ENCODE peak calls at places on chromosomes 13 and 19, in six cellular contexts. X is activated CD8-positive, alpha-beta memory T cell treated with anti-CD3 and anti-CD28 coated beads, Interleukin-2, amount 10 ng/mL, durations not matched to agents 7 days and 5 days; T is neural crest cell; K is NAMALWA; N is activated naive CD4-positive, alpha-beta T cell treated with Interleukin-2 at 50 U/mL for 16 hours; E is activated T-helper 2 cell treated with anti-CD3 and anti-CD28 coated beads, Interferon-gamma antibody, Interleukin-2, Interleukin-4, amounts not matched to agents 10 μg/mL and 5 μg/mL and 100 μg/mL, durations not matched to agents 14 hours and 24 hours and 36 hours. R is an unnamed sample.

GRCh38 chr19:7312816-7313215 is 18.6 kb upstream of the INSR start:
- DNase-seq in X (no peak), T (no peak), K (no peak), N (no peak), E (no peak), R (no peak)

GRCh38 chr13:27379694-27380596 is 44.5 kb upstream of the GTF3A start:
- DNase-seq in X (peak), T (peak), K (peak), N (peak), E (peak), R (no peak)

GRCh38 chr13:21124853-21125252 is 51.5 kb downstream of the SKA3 start:
- DNase-seq in X (no peak), T (no peak), K (peak), N (no peak), E (no peak), R (peak)

GRCh38 chr13:21511841-21512240 is 52.7 kb upstream of the ZDHHC20 start:
- DNase-seq in X (no peak), T (no peak), K (no peak), N (no peak), E (no peak), R (peak)

GRCh38 chr13:33543631-33544030 is 258.1 kb upstream of the STARD13 start:
- DNase-seq in X (no peak), T (no peak), K (peak), N (no peak), E (no peak), R (no peak)

GRCh38 chr19:42287017-42287825 is 14.7 kb upstream of the PRR19 start:
- DNase-seq in X (no peak), T (no peak), K (no peak), N (no peak), E (no peak), R (no peak)

GRCh38 chr19:16180611-16181010 is 4.6 kb upstream of the FAM32A start:
- DNase-seq in X (no peak), T (no peak), K (no peak), N (no peak), E (no peak), R (no peak)

GRCh38 chr13:59301166-59301551 is 862.6 kb downstream of the DIAPH3 start:
- DNase-seq in X (no peak), T (no peak), K (no peak), N (no peak), E (no peak), R (no peak)

GRCh38 chr13:88456155-88456554 is 785.0 kb downstream of the SLITRK5 start:
- DNase-seq in X (no peak), T (no peak), K (peak), N (no peak), E (no peak), R (no peak)